ENCODE peak calls at places on chromosomes 5 and 9, in eight cellular contexts. C is endothelial cell of umbilical vein, V is HCT116, W is H1, P is SK-N-SH, L is suprapubic skin, E is stomach, M is sigmoid colon. D is an unnamed sample. For H3K27me3, the result is how much of the 10 kb centered on the place peaks cover.

GRCh38 chr9:84941812-84942211 is 272.3 kb downstream of the NTRK2 start:
- DNase-seq in C (no peak), V (no peak), W (no peak), P (no peak), L (no peak), E (no peak), M (no peak), D (no peak)

GRCh38 chr5:169796731-169797130 is 159.7 kb downstream of the DOCK2 start:
- DNase-seq in C (no peak), V (no peak), W (no peak), P (no peak), L (no peak), E (no peak), M (no peak), D (no peak)

GRCh38 chr9:21811914-21812313 is 9.5 kb downstream of the MTAP start:
- DNase-seq in C (no peak), V (no peak), W (no peak), P (no peak), L (no peak), E (no peak), M (no peak), D (no peak)

GRCh38 chr9:109117856-109118801 is 1.6 kb downstream of the TMEM245 start:
- DNase-seq in C (peak), V (no peak), W (no peak), P (peak), L (no peak), E (no peak), M (no peak), D (no peak)

GRCh38 chr5:167642779-167643517 is 648.5 kb upstream of the WWC1 start:
- DNase-seq in C (peak), V (no peak), W (no peak), P (peak), L (no peak), E (no peak), M (no peak), D (no peak)

GRCh38 chr5:160434022-160434531 is 12.4 kb downstream of the PTTG1 start:
- DNase-seq in C (no peak), V (no peak), W (no peak), P (no peak), L (no peak), E (no peak), M (no peak), D (no peak)

GRCh38 chr5:1874820-1875219 is 7.9 kb downstream of the IRX4 start:
- DNase-seq in C (no peak), V (no peak), W (no peak), P (no peak), L (no peak), E (no peak), M (no peak), D (no peak)

GRCh38 chr5:13921573-13921972 is 22.9 kb downstream of the DNAH5 start:
- DNase-seq in C (no peak), V (no peak), W (no peak), P (no peak), L (no peak), E (no peak), M (no peak), D (no peak)

GRCh38 chr5:171581756-171582155 is 162.3 kb downstream of the FGF18 start:
- DNase-seq in C (no peak), V (no peak), W (no peak), P (no peak), L (no peak), E (no peak), M (no peak), D (no peak)

GRCh38 chr9:109246533-109246932 is 74.3 kb downstream of the EPB41L4B start:
- DNase-seq in C (no peak), V (no peak), W (no peak), P (no peak), L (no peak), E (no peak), M (no peak), D (no peak)

GRCh38 chr5:135964670-135965320 is 10.0 kb upstream of the LECT2 start:
- DNase-seq in C (no peak), V (no peak), W (no peak), P (no peak), L (no peak), E (no peak), M (no peak), D (no peak)

GRCh38 chr9:127395491-127396252 is 1.3 kb upstream of the SLC2A8 start:
- DNase-seq in C (no peak), V (no peak), W (no peak), P (no peak), L (no peak), E (no peak), M (no peak), D (peak)

GRCh38 chr9:128495804-128496417 is 8.6 kb upstream of the GLE1 start:
- DNase-seq in C (peak), V (peak), W (no peak), P (no peak), L (no peak), E (no peak), M (no peak), D (no peak)

GRCh38 chr9:14715102-14715501 is 7.4 kb downstream of the CER1 start:
- DNase-seq in C (no peak), V (no peak), W (no peak), P (no peak), L (no peak), E (no peak), M (no peak), D (no peak)

GRCh38 chr5:180860887-180861822 is at the start of gene ZFP62:
- DNase-seq in C (peak), V (peak), W (peak), P (peak), L (peak), E (peak), M (peak), D (peak)

GRCh38 chr5:53397845-53398244 is 82.6 kb upstream of the FST start:
- DNase-seq in C (peak), V (peak), W (no peak), P (no peak), L (no peak), E (no peak), M (no peak), D (no peak)

GRCh38 chr5:143155445-143155844 is 248.0 kb downstream of the NR3C1 start:
- DNase-seq in C (no peak), V (no peak), W (no peak), P (no peak), L (no peak), E (no peak), M (no peak), D (no peak)

GRCh38 chr9:16030513-16031185 is 477.8 kb downstream of the CCDC171 start:
- DNase-seq in C (peak), V (peak), W (no peak), P (no peak), L (no peak), E (no peak), M (no peak), D (peak)

GRCh38 chr5:127320032-127320945 is 29.7 kb downstream of the MEGF10 start:
- DNase-seq in C (no peak), V (no peak), W (no peak), P (no peak), L (no peak), E (no peak), M (no peak), D (no peak)

GRCh38 chr9:27485158-27485557 is 38.9 kb upstream of the IFNK start:
- DNase-seq in C (no peak), V (no peak), W (no peak), P (no peak), L (no peak), E (no peak), M (no peak), D (no peak)

GRCh38 chr5:135482383-135482933 is 30.3 kb upstream of the TIFAB start:
- DNase-seq in C (no peak), V (no peak), W (no peak), P (peak), L (no peak), E (no peak), M (no peak), D (peak)

GRCh38 chr5:131545856-131546255 is 89.2 kb downstream of the RAPGEF6 start:
- DNase-seq in C (no peak), V (no peak), W (no peak), P (no peak), L (no peak), E (no peak), M (no peak), D (no peak)

GRCh38 chr9:5895782-5896181 is 5.1 kb downstream of the MLANA start:
- DNase-seq in C (peak), V (no peak), W (no peak), P (no peak), L (no peak), E (no peak), M (no peak), D (no peak)

GRCh38 chr9:119252671-119253299 is 116.5 kb downstream of the BRINP1 start:
- DNase-seq in C (no peak), V (no peak), W (no peak), P (no peak), L (no peak), E (no peak), M (no peak), D (no peak)

GRCh38 chr5:55438931-55439477 is 95.8 kb downstream of the PLPP1 start:
- DNase-seq in C (no peak), V (no peak), W (peak), P (no peak), L (no peak), E (no peak), M (peak), D (no peak)

GRCh38 chr5:67640011-67640410 is 443.4 kb upstream of the CD180 start:
- DNase-seq in C (no peak), V (no peak), W (no peak), P (no peak), L (no peak), E (no peak), M (no peak), D (no peak)

GRCh38 chr9:38182321-38182720 is 113.3 kb upstream of the SHB start:
- DNase-seq in C (peak), V (no peak), W (no peak), P (no peak), L (no peak), E (no peak), M (no peak), D (peak)

GRCh38 chr5:135308752-135309151 is 90.3 kb downstream of the MACROH2A1 start:
- DNase-seq in C (no peak), V (no peak), W (no peak), P (no peak), L (no peak), E (no peak), M (no peak), D (no peak)

GRCh38 chr9:72203205-72203803 is 54.1 kb downstream of the GDA start:
- DNase-seq in C (peak), V (peak), W (no peak), P (peak), L (no peak), E (no peak), M (no peak), D (peak)

GRCh38 chr5:30100929-30101328 is 1092.6 kb upstream of the CDH6 start:
- DNase-seq in C (no peak), V (no peak), W (no peak), P (no peak), L (no peak), E (no peak), M (no peak), D (no peak)

GRCh38 chr5:95996904-95997751 is 35.5 kb upstream of the ELL2 start:
- DNase-seq in C (no peak), V (no peak), W (no peak), P (no peak), L (no peak), E (no peak), M (no peak), D (no peak)

GRCh38 chr9:108967916-108968315 is 33.7 kb downstream of the ABITRAM start:
- DNase-seq in C (no peak), V (no peak), W (no peak), P (no peak), L (no peak), E (no peak), M (no peak), D (no peak)

GRCh38 chr5:30539004-30539634 is 654.4 kb upstream of the CDH6 start:
- DNase-seq in C (no peak), V (no peak), W (no peak), P (no peak), L (no peak), E (no peak), M (no peak), D (no peak)

GRCh38 chr9:125495137-125496119 is 211.6 kb downstream of the MAPKAP1 start:
- DNase-seq in C (no peak), V (peak), W (no peak), P (no peak), L (no peak), E (no peak), M (no peak), D (no peak)

GRCh38 chr5:39608024-39608423 is 183.2 kb upstream of the DAB2 start:
- DNase-seq in C (no peak), V (no peak), W (no peak), P (no peak), L (no peak), E (no peak), M (no peak), D (no peak)

GRCh38 chr9:36152741-36153438 is 16.3 kb upstream of the CCIN start:
- DNase-seq in C (no peak), V (no peak), W (no peak), P (no peak), L (no peak), E (no peak), M (no peak), D (no peak)

GRCh38 chr9:36151306-36152210 is 15.0 kb downstream of the GLIPR2 start:
- DNase-seq in C (peak), V (no peak), W (no peak), P (no peak), L (peak), E (peak), M (peak), D (peak)

GRCh38 chr9:36150529-36151305 is 14.2 kb downstream of the GLIPR2 start:
- DNase-seq in C (no peak), V (no peak), W (no peak), P (no peak), L (no peak), E (no peak), M (no peak), D (peak)

GRCh38 chr9:36158122-36158521 is 11.1 kb upstream of the CCIN start:
- DNase-seq in C (no peak), V (no peak), W (no peak), P (no peak), L (no peak), E (no peak), M (no peak), D (peak)

DNA sequence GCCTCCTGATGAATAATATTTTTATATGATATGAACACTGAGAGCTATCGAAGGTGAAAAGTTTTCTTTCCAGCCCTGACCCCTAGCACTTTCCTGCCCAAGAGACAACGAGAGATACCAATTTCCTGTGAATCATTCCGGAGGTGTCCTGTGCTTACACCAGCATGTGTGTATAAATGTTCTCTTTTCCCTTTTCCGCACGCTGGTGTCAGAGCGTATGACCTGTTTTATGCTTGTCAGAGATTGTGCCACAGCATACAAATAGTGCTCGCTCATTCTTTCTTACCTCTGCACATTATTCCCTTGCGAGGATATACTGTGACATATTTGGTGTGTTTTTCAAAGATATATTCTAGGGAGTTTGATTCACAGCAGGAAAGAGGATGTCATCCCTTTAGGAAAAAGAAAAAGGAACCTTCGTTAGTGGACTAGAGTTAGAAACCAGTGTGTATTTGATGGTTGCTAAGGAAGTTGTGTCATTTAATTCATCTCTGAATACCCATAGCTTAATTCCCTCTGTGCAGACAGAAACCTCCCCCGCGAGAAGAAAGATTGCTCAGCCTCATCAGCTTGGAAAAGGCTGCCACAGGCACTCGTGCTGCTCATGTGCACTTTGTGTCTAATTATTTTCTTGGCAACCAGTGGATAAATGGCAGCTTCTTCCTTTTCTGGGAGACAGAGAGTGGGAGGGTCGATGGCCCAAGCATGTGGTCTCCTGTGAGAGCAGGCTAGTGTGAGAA is 14.8 kb upstream of the CCIN start:
- DNase-seq in C (peak), V (no peak), W (no peak), P (no peak), L (peak), E (no peak), M (peak), D (no peak)
- TF ChIP-seq POLR2AphosphoS5 in C (no peak), V (no peak), W (no peak), P (no peak), L (no peak), E (peak), M (peak), D (peak)

GRCh38 chr5:10565785-10566506 is 2.1 kb downstream of the ANKRD33B start:
- DNase-seq in C (no peak), V (no peak), W (no peak), P (no peak), L (no peak), E (no peak), M (peak), D (no peak)

GRCh38 chr5:10567181-10567591 is 3.3 kb downstream of the ANKRD33B start:
- DNase-seq in C (no peak), V (no peak), W (no peak), P (no peak), L (no peak), E (no peak), M (no peak), D (no peak)

GRCh38 chr5:10567781-10568321 is 4.0 kb downstream of the ANKRD33B start:
- DNase-seq in C (no peak), V (no peak), W (no peak), P (no peak), L (no peak), E (no peak), M (peak), D (no peak)

GRCh38 chr5:10564838-10565784 is 1.2 kb downstream of the ANKRD33B start:
- DNase-seq in C (no peak), V (no peak), W (no peak), P (peak), L (no peak), E (no peak), M (no peak), D (no peak)

GRCh38 chr5:10566556-10567068 is 2.7 kb downstream of the ANKRD33B start:
- DNase-seq in C (no peak), V (no peak), W (no peak), P (no peak), L (no peak), E (no peak), M (no peak), D (no peak)
- H3K27me3 ChIP-seq in C (under half), V (under half), W (under half), P (under half), L (under half), E (under half), M (under half), D (under half)

DNA sequence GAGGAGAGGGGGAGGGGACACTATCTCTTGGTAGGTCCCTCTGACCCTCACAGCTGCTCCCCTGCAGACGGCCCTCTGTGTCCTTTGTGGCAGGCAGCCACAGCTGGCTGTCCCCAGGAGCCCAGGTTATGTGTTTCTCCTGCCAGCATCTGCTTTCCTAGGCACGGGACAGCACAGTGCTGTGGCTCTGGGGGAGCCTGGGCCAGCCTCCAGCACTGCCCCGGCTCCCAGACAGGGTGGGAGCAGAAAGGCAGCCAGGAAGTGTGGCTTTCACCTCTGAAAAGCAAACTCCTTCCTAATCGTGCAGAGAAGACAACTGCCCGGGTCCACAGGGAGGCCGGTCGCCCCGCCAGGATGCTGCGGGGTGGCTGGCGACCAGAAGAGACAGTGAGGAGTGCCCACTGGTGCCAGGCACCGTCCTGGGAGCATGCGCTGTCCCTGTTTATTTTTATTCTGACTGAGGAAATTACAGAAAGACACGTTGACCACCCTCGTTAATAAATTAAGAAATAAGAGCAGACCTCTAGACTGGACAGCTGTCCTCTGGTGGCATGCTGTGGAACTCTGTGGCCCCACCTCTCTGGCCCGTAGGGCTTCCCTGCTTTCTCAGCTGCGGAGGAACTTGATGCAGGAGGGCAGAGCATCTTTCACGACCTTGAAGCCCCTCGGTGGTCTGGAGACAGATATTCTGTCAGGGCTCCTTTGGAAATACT is 240.3 kb downstream of the FANCC start:
- DNase-seq in C (no peak), V (no peak), W (no peak), P (no peak), L (peak), E (peak), M (peak), D (no peak)
- TF ChIP-seq POLR2AphosphoS5 in C (no peak), V (no peak), W (no peak), P (no peak), L (no peak), E (no peak), M (no peak), D (no peak)

GRCh38 chr9:89872426-89872912 is 267.7 kb downstream of the GADD45G start:
- DNase-seq in C (no peak), V (no peak), W (no peak), P (no peak), L (no peak), E (peak), M (peak), D (no peak)

GRCh38 chr9:89874351-89875321 is 269.8 kb downstream of the GADD45G start:
- DNase-seq in C (no peak), V (no peak), W (no peak), P (peak), L (peak), E (peak), M (peak), D (no peak)

GRCh38 chr9:89871871-89872331 is 267.1 kb downstream of the GADD45G start:
- DNase-seq in C (no peak), V (no peak), W (no peak), P (no peak), L (no peak), E (peak), M (peak), D (no peak)

GRCh38 chr9:89873801-89874200 is 269.0 kb downstream of the GADD45G start:
- DNase-seq in C (no peak), V (no peak), W (no peak), P (no peak), L (peak), E (no peak), M (peak), D (no peak)

DNA sequence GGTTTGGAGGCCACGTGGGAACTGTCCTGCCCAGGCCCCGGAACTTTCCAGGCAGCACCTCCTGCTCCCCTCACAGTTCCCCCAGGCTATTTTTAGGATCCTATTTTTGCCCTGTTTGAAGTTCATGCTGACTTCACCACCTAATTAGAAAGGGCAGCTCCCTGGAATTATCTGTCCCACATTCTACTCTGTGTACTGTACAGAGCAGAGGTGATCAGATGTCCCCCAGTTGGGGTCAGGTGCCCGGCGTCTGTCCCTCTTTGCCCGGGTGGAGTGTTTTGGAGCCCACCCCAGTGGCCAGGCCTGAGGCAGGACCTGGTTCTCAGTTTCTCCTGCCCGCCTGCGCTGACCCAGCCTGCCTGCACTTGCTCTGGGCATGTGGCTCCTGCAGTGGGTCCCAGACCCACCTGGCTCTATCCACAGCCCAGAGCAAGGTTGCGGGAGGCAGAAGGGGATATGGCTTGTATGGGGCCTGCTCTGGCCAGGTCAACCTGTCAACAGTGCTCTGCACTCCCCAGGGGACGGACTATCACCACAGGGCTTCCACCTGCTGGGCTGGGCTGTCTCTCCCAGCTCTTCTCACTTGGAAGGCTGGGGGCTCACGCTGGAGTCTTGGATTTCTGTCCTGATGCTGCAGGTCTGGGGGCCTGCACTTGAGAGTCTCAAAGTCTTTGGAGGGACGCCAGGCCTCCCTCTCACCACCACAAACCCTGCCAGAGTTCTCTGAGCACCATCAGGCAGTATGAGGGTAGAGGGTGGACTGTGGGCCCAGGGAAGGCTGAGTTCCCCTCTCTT is 268.3 kb downstream of the GADD45G start:
- DNase-seq in C (no peak), V (no peak), W (no peak), P (no peak), L (peak), E (peak), M (peak), D (no peak)
- H3K27me3 ChIP-seq in C (under half), V (under half), W (under half), P (under half), L (under half), E (under half), M (under half), D (under half)

GRCh38 chr9:113622600-113623400 is 159.3 kb downstream of the RGS3 start:
- DNase-seq in C (peak), V (peak), W (peak), P (no peak), L (peak), E (no peak), M (peak), D (no peak)
- TF ChIP-seq POLR2AphosphoS5 in C (no peak), V (peak), W (peak), P (no peak), L (no peak), E (no peak), M (no peak), D (no peak)

D was measured in HL-60.